ENCODE peak calls at places on chromosomes 12 and 14, in ten cellular contexts. T is breast epithelium, C is trophoblast cell, K is foreskin fibroblast, Q is A549, X is HL-60, I is NT2/D1, H is aorta, Y is AG04450, R is fibroblast of villous mesenchyme. D is an unnamed sample.

GRCh38 chr12:122102331-122102730 is 23.8 kb downstream of the MLXIP start:
- DNase-seq in T (no peak), C (peak), K (no peak), Q (no peak), X (no peak), I (no peak), H (no peak), Y (no peak), R (peak), D (no peak)

GRCh38 chr12:4211372-4211771 is 62.2 kb upstream of the CCND2 start:
- DNase-seq in T (no peak), C (no peak), K (no peak), Q (no peak), X (no peak), I (no peak), H (no peak), Y (no peak), R (no peak), D (no peak)

GRCh38 chr12:1013618-1014489 is 22.8 kb downstream of the ERC1 start:
- DNase-seq in T (no peak), C (peak), K (peak), Q (no peak), X (no peak), I (no peak), H (peak), Y (peak), R (peak), D (peak)

GRCh38 chr14:38758661-38759060 is 344.4 kb downstream of the SEC23A start:
- DNase-seq in T (no peak), C (no peak), K (no peak), Q (no peak), X (no peak), I (no peak), H (no peak), Y (no peak), R (no peak), D (no peak)

GRCh38 chr12:52391618-52392002 is 6.2 kb upstream of the KRT84 start:
- DNase-seq in T (no peak), C (no peak), K (no peak), Q (no peak), X (no peak), I (no peak), H (peak), Y (no peak), R (no peak), D (no peak)

GRCh38 chr14:93824518-93825234 is 36.4 kb upstream of the PRIMA1 start:
- DNase-seq in T (no peak), C (no peak), K (no peak), Q (peak), X (no peak), I (no peak), H (no peak), Y (no peak), R (no peak), D (no peak)

GRCh38 chr14:77325746-77326094 is 4.9 kb downstream of the GSTZ1 start:
- DNase-seq in T (no peak), C (no peak), K (no peak), Q (no peak), X (no peak), I (no peak), H (no peak), Y (no peak), R (no peak), D (no peak)

GRCh38 chr12:104567832-104568490 is 111.2 kb downstream of the CHST11 start:
- DNase-seq in T (no peak), C (no peak), K (no peak), Q (no peak), X (peak), I (no peak), H (no peak), Y (no peak), R (no peak), D (no peak)

GRCh38 chr14:30223385-30223785 is 295.7 kb upstream of the PRKD1 start:
- DNase-seq in T (peak), C (peak), K (peak), Q (peak), X (no peak), I (no peak), H (peak), Y (peak), R (peak), D (no peak)

GRCh38 chr14:93183596-93184317 is 940 bp downstream of the MOAP1 start:
- DNase-seq in T (no peak), C (no peak), K (no peak), Q (no peak), X (no peak), I (no peak), H (no peak), Y (no peak), R (no peak), D (no peak)

GRCh38 chr14:68655021-68655811 is 137.7 kb downstream of the ZFP36L1 start:
- DNase-seq in T (no peak), C (no peak), K (no peak), Q (no peak), X (no peak), I (no peak), H (no peak), Y (no peak), R (peak), D (no peak)

GRCh38 chr12:26195641-26196423 is 459 bp downstream of the SSPN start:
- DNase-seq in T (peak), C (peak), K (peak), Q (peak), X (peak), I (peak), H (peak), Y (no peak), R (peak), D (no peak)

GRCh38 chr14:84298738-84299137 is 1231.2 kb upstream of the FLRT2 start:
- DNase-seq in T (no peak), C (no peak), K (no peak), Q (no peak), X (no peak), I (no peak), H (no peak), Y (no peak), R (no peak), D (no peak)

GRCh38 chr12:89680409-89680808 is 28.2 kb downstream of the ATP2B1 start:
- DNase-seq in T (no peak), C (no peak), K (no peak), Q (no peak), X (no peak), I (no peak), H (no peak), Y (no peak), R (no peak), D (no peak)

GRCh38 chr12:128974881-128975280 is 121.6 kb downstream of the GLT1D1 start:
- DNase-seq in T (no peak), C (no peak), K (no peak), Q (no peak), X (no peak), I (no peak), H (no peak), Y (no peak), R (no peak), D (no peak)

GRCh38 chr14:20886091-20886490 is 5.1 kb upstream of the RNASE3 start:
- DNase-seq in T (no peak), C (no peak), K (no peak), Q (no peak), X (peak), I (no peak), H (no peak), Y (no peak), R (no peak), D (no peak)

GRCh38 chr12:100797786-100798580 is 3.4 kb downstream of the ANO4 start:
- DNase-seq in T (no peak), C (no peak), K (no peak), Q (no peak), X (no peak), I (no peak), H (no peak), Y (no peak), R (no peak), D (no peak)
- H3K4me3 ChIP-seq in T (no peak), C (no peak), K (no peak), Q (no peak), X (no peak), I (no peak), H (no peak), Y (no peak), R (no peak), D (no peak)

GRCh38 chr12:47750229-47750798 is 8.4 kb downstream of the RAPGEF3 start:
- DNase-seq in T (no peak), C (no peak), K (no peak), Q (no peak), X (no peak), I (no peak), H (no peak), Y (no peak), R (no peak), D (no peak)
- H3K4me3 ChIP-seq in T (no peak), C (no peak), K (no peak), Q (no peak), X (no peak), I (no peak), H (no peak), Y (no peak), R (no peak), D (no peak)

GRCh38 chr14:99541677-99542470 is 60.7 kb downstream of the CCNK start:
- DNase-seq in T (no peak), C (no peak), K (no peak), Q (no peak), X (no peak), I (no peak), H (no peak), Y (no peak), R (no peak), D (no peak)

GRCh38 chr14:99540196-99541032 is 59.2 kb downstream of the CCNK start:
- DNase-seq in T (no peak), C (no peak), K (no peak), Q (no peak), X (no peak), I (no peak), H (no peak), Y (no peak), R (no peak), D (no peak)

GRCh38 chr14:99539503-99539902 is 58.3 kb downstream of the CCNK start:
- DNase-seq in T (no peak), C (no peak), K (no peak), Q (no peak), X (no peak), I (no peak), H (no peak), Y (no peak), R (no peak), D (no peak)

GRCh38 chr14:99542566-99542965 is 61.4 kb downstream of the CCNK start:
- DNase-seq in T (no peak), C (no peak), K (no peak), Q (no peak), X (no peak), I (no peak), H (no peak), Y (no peak), R (no peak), D (no peak)

GRCh38 chr14:99541211-99541610 is 60.0 kb downstream of the CCNK start:
- DNase-seq in T (no peak), C (no peak), K (no peak), Q (no peak), X (no peak), I (no peak), H (no peak), Y (no peak), R (no peak), D (no peak)
- H3K4me3 ChIP-seq in T (no peak), C (no peak), K (no peak), Q (no peak), X (no peak), I (no peak), H (no peak), Y (no peak), R (no peak), D (no peak)

DNA sequence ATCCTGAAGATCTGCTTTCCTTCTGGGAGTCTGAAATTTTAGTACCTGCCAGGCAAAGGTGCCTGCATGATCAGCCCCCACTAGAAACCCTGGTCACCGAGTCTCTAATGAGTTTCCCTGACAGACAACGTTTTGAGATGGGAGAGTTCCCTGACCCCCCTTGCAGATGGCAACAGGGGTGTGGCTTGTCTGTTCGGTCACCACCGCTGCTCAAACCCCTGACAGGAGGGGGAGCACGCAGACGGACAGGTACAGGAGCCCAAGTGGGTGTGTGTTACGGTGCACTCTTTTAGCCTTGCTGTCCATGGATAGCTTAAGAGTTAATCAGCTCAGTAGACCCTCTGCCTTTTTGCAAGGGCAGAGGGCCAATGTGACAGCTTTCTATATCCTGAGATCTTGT is 19.3 kb upstream of the CDKN3 start:
- DNase-seq in T (no peak), C (no peak), K (no peak), Q (no peak), X (no peak), I (no peak), H (no peak), Y (no peak), R (no peak), D (no peak)
- H3K4me3 ChIP-seq in T (no peak), C (no peak), K (no peak), Q (no peak), X (no peak), I (no peak), H (no peak), Y (no peak), R (no peak), D (no peak)

DNA sequence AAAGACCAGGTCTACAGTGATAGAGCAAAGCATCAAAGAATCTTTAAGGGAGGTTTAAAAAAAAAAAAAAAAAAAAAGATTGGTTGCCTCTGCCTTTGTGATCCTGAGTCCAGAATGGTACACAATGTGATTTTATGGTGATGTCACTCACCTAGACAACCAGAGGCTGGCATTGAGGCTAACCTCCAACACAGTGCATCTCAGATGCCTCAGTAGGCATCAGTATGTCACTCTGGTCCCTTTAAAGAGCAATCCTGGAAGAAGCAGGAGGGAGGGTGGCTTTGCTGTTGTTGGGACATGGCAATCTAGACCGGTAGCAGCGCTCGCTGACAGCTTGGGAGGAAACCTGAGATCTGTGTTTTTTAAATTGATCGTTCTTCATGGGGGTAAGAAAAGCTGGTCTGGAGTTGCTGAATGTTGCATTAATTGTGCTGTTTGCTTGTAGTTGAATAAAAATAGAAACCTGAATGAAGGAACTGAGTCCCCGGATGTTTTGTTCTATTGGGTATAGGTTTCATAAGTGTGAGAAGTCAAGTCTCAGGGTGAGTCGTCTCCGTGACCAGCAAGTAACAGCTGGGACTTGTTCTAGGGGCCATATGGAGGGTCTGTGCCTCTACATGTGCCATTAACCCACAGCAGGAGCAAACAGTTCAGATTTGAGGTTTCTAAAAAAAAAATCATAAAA is 9.3 kb downstream of the PEBP1 start:
- DNase-seq in T (no peak), C (no peak), K (no peak), Q (no peak), X (no peak), I (no peak), H (no peak), Y (no peak), R (no peak), D (no peak)
- H3K4me3 ChIP-seq in T (no peak), C (no peak), K (no peak), Q (no peak), X (no peak), I (no peak), H (no peak), Y (no peak), R (no peak), D (no peak)

GRCh38 chr12:14394317-14395058 is 29.0 kb downstream of the ATF7IP start:
- DNase-seq in T (no peak), C (peak), K (no peak), Q (peak), X (peak), I (peak), H (no peak), Y (peak), R (peak), D (peak)
- H3K4me3 ChIP-seq in T (no peak), C (no peak), K (no peak), Q (peak), X (no peak), I (no peak), H (peak), Y (no peak), R (no peak), D (no peak)